ENCODE peak calls at places on chromosome 2, in five cellular contexts. S is A549, O is GM12878, J is K562, B is IMR-90. Z is an unnamed sample.

GRCh38 chr2:233462202-233462785 is 104.3 kb downstream of the USP40 start:
- DNase-seq in S (no peak), O (no peak), J (no peak), B (no peak), Z (no peak)

GRCh38 chr2:96923810-96924774 is 54.2 kb upstream of the SEMA4C start:
- DNase-seq in B (no peak), J (peak), O (no peak), S (no peak), Z (no peak)

GRCh38 chr2:112758701-112759100 is 5.7 kb downstream of the CKAP2L start:
- DNase-seq in B (no peak), S (no peak), J (no peak), O (no peak), Z (no peak)

GRCh38 chr2:137206064-137206463 is 440.7 kb downstream of the THSD7B start:
- DNase-seq in S (no peak), O (no peak), J (no peak), B (no peak), Z (no peak)

GRCh38 chr2:71876542-71877451 is 270.9 kb downstream of the CYP26B1 start:
- DNase-seq in J (no peak), S (no peak), B (no peak), O (no peak), Z (no peak)

GRCh38 chr2:219736196-219736595 is 108.8 kb downstream of the SLC4A3 start:
- DNase-seq in J (peak), B (peak), S (peak), O (no peak), Z (peak)

GRCh38 chr2:25251032-25251460 is 82.7 kb upstream of the POMC start:
- DNase-seq in J (peak), S (no peak), B (no peak), O (no peak), Z (no peak)

GRCh38 chr2:25362564-25363145 is 20.9 kb upstream of the DNMT3A start:
- DNase-seq in B (no peak), J (no peak), O (peak), S (no peak), Z (no peak)

GRCh38 chr2:236768393-236769140 is 198.9 kb downstream of the ACKR3 start:
- DNase-seq in B (peak), O (no peak), S (no peak), J (no peak), Z (no peak)

GRCh38 chr2:43340945-43341356 is 114.5 kb upstream of the ZFP36L2 start:
- DNase-seq in B (peak), O (no peak), S (peak), J (no peak), Z (no peak)

GRCh38 chr2:191791953-191792560 is 54.8 kb downstream of the CAVIN2 start:
- DNase-seq in S (no peak), O (no peak), B (peak), J (no peak), Z (no peak)
- TF ChIP-seq BHLHE40 in S (no peak), O (no peak), B (no peak), J (no peak), Z (no peak)

GRCh38 chr2:148509703-148510036 is 134.9 kb upstream of the EPC2 start:
- DNase-seq in S (no peak), O (no peak), J (no peak), B (no peak), Z (no peak)

GRCh38 chr2:148508878-148509702 is 135.5 kb upstream of the EPC2 start:
- DNase-seq in J (peak), S (peak), O (peak), B (peak), Z (peak)

GRCh38 chr2:148503511-148503910 is 141.0 kb upstream of the EPC2 start:
- DNase-seq in B (no peak), S (no peak), J (no peak), O (no peak), Z (no peak)

GRCh38 chr2:148511883-148512282 is 132.7 kb upstream of the EPC2 start:
- DNase-seq in B (no peak), S (no peak), J (no peak), O (no peak), Z (no peak)

GRCh38 chr2:148507970-148508369 is 136.6 kb upstream of the EPC2 start:
- DNase-seq in O (no peak), J (no peak), S (no peak), B (no peak), Z (no peak)
- TF ChIP-seq BHLHE40 in O (no peak), J (no peak), S (no peak), B (no peak), Z (no peak)

GRCh38 chr2:119175517-119175916 is 17.0 kb upstream of the C1QL2 start:
- DNase-seq in O (no peak), S (no peak), B (no peak), J (peak), Z (no peak)
- TF ChIP-seq BHLHE40 in O (no peak), S (no peak), B (no peak), J (no peak), Z (no peak)

DNA sequence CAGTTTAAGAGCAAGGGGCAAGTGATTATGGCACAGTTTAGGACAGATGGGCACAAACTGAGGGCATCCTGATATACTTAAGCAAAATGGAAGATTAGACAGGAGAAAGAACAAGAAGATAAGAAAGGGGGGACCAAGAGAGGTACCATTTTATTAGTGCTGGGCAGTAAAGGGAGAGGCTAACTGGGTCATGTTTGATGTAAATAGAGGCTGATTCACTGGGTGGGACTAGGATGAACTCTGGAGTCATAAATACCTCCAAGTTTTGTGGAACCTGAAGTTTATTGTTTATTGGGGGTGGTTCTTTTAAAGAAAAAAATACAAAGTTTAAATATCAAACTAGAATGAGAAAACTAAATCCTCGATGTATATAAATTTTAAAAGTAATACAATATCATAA is 1067.2 kb upstream of the GYPC start:
- DNase-seq in B (no peak), O (no peak), J (no peak), S (no peak), Z (no peak)
- TF ChIP-seq BHLHE40 in B (no peak), O (no peak), J (no peak), S (no peak), Z (no peak)

DNA sequence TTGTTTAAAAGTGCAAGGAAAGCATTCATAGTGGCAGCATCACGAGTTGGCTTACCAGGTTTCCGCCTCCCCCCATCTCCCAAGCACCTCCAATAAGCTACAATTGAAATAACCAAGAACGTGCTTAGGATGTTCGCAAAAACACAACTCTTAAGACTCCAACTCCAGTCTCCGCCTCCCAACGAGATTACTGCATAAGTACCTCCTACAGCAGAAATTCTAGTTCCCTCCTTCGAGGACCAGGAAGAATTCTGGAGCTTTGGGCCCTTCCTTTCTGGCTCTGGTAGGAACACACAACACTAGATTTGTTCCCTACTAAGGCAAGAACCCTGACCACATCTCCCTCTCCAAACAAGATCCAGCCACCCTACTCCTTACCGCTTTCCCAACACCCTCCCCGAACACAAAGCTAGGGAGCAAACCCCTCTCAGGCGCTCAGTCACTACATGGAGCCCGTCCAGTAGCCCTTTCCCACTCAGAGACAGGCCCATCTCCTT is 741 bp downstream of the ADAM17 start:
- DNase-seq in S (no peak), O (no peak), B (peak), J (no peak), Z (peak)
- TF ChIP-seq BHLHE40 in S (no peak), O (no peak), B (peak), J (peak), Z (no peak)

GRCh38 chr2:12649602-12650400 is 66.9 kb upstream of the TRIB2 start:
- DNase-seq in S (no peak), O (no peak), B (no peak), J (no peak), Z (no peak)

GRCh38 chr2:12652723-12653122 is 64.0 kb upstream of the TRIB2 start:
- DNase-seq in S (no peak), B (no peak), J (no peak), O (no peak), Z (no peak)

GRCh38 chr2:12657560-12657959 is 59.2 kb upstream of the TRIB2 start:
- DNase-seq in S (no peak), O (no peak), B (no peak), J (no peak), Z (no peak)

GRCh38 chr2:12651661-12652060 is 65.1 kb upstream of the TRIB2 start:
- DNase-seq in S (no peak), J (no peak), B (no peak), O (no peak), Z (no peak)
- TF ChIP-seq BHLHE40 in S (no peak), J (no peak), B (no peak), O (no peak), Z (no peak)

DNA sequence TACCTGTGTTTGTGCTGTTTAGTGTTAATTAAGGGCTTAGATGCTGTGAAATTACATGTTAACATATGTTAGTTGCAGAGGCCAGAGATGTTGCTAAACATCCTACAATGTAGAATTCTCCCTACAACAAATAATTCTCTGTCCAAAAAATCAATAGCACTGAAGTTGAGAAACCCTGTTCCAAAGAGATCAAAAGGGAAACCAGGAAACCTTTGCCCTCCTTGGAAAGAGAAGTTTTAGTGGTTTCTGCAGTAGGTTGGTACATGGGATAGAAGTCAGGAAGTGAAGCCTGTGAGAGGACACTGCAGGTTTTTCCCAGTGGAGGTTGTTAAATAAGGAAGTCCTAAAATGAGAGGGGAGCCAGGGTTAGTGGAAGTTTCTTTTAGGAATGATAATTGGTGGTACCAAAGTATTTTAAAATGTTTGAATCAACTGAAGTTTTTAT is 6.3 kb upstream of the RMDN2 start:
- DNase-seq in O (no peak), J (no peak), S (no peak), B (no peak), Z (no peak)
- TF ChIP-seq BHLHE40 in O (no peak), J (no peak), S (no peak), B (no peak), Z (no peak)

Z was measured in HEK293T.